ENCODE peak calls at places on chromosomes 13 and 19, in ten cellular contexts. D is ascending aorta; M is PC-9; J is omental fat pad; Z is cardiac muscle cell; R is fibroblast of villous mesenchyme; B is CD4-positive, alpha-beta T cell; U is osteoblast; G is keratinocyte; Y is BE2C. E is an unnamed sample.

GRCh38 chr13:72959643-72960042 is 99.2 kb upstream of the KLF5 start:
- DNase-seq in D (no peak), M (peak), J (no peak), Z (no peak), R (no peak), B (no peak), U (peak), G (no peak), Y (no peak), E (no peak)

GRCh38 chr13:113996912-113997745 is 23.3 kb upstream of the C13orf46 start:
- DNase-seq in D (no peak), M (peak), J (no peak), Z (no peak), R (no peak), B (no peak), U (no peak), G (no peak), Y (no peak), E (no peak)

GRCh38 chr19:19704836-19705235 is 28.1 kb downstream of the ZNF14 start:
- DNase-seq in D (no peak), M (no peak), J (no peak), Z (no peak), R (no peak), B (no peak), U (no peak), G (no peak), Y (no peak), E (no peak)

GRCh38 chr19:10855879-10856522 is 7.8 kb downstream of the C19orf38 start:
- DNase-seq in D (no peak), M (peak), J (no peak), Z (peak), R (no peak), B (no peak), U (no peak), G (no peak), Y (peak), E (no peak)

GRCh38 chr19:13505761-13506549 is at the start of gene CACNA1A:
- DNase-seq in D (no peak), M (no peak), J (no peak), Z (peak), R (no peak), B (no peak), U (peak), G (no peak), Y (peak), E (no peak)

GRCh38 chr19:2014731-2015610 is 543 bp downstream of the BTBD2 start:
- DNase-seq in D (no peak), M (no peak), J (no peak), Z (peak), R (no peak), B (no peak), U (peak), G (no peak), Y (peak), E (no peak)

GRCh38 chr19:44093931-44094765 is at the start of gene ZNF224:
- DNase-seq in D (peak), M (peak), J (peak), Z (peak), R (peak), B (peak), U (peak), G (no peak), Y (peak), E (peak)

GRCh38 chr13:114341003-114341777 is 26.9 kb downstream of the CHAMP1 start:
- DNase-seq in D (no peak), M (no peak), J (no peak), Z (no peak), R (no peak), B (no peak), U (no peak), G (no peak), Y (no peak), E (no peak)

GRCh38 chr13:24606486-24607170 is 73.6 kb upstream of the ATP12A start:
- DNase-seq in D (no peak), M (no peak), J (no peak), Z (no peak), R (no peak), B (no peak), U (no peak), G (no peak), Y (no peak), E (no peak)

GRCh38 chr13:28753208-28753892 is 34.6 kb upstream of the SLC46A3 start:
- DNase-seq in D (peak), M (peak), J (no peak), Z (peak), R (peak), B (no peak), U (peak), G (peak), Y (peak), E (no peak)

GRCh38 chr13:79485014-79485441 is 4.1 kb downstream of the NDFIP2 start:
- DNase-seq in D (no peak), M (peak), J (no peak), Z (no peak), R (peak), B (no peak), U (peak), G (peak), Y (no peak), E (no peak)

GRCh38 chr19:29854033-29854432 is 42.2 kb downstream of the CCNE1 start:
- DNase-seq in D (no peak), M (no peak), J (no peak), Z (no peak), R (no peak), B (no peak), U (no peak), G (no peak), Y (no peak), E (no peak)

GRCh38 chr13:49584771-49585182 is 581 bp downstream of the RCBTB1 start:
- DNase-seq in D (no peak), M (no peak), J (no peak), Z (no peak), R (peak), B (no peak), U (peak), G (no peak), Y (no peak), E (no peak)

GRCh38 chr13:78370231-78370630 is 233.1 kb downstream of the POU4F1 start:
- DNase-seq in D (no peak), M (no peak), J (no peak), Z (no peak), R (no peak), B (no peak), U (no peak), G (no peak), Y (no peak), E (no peak)

GRCh38 chr13:57666131-57666530 is 34.6 kb downstream of the PCDH17 start:
- DNase-seq in D (no peak), M (no peak), J (no peak), Z (no peak), R (no peak), B (no peak), U (no peak), G (no peak), Y (no peak), E (no peak)

GRCh38 chr13:34352958-34353357 is 535.0 kb downstream of the RFC3 start:
- DNase-seq in D (no peak), M (no peak), J (no peak), Z (no peak), R (no peak), B (no peak), U (no peak), G (no peak), Y (no peak), E (no peak)

GRCh38 chr13:110559429-110559943 is 2.0 kb downstream of the RAB20 start:
- DNase-seq in D (peak), M (peak), J (no peak), Z (peak), R (peak), B (no peak), U (peak), G (no peak), Y (no peak), E (no peak)

GRCh38 chr13:36915106-36915505 is 4.9 kb downstream of the SMAD9 start:
- DNase-seq in D (no peak), M (no peak), J (no peak), Z (no peak), R (no peak), B (no peak), U (no peak), G (no peak), Y (no peak), E (no peak)

GRCh38 chr19:3818918-3819317 is 32.7 kb upstream of the MATK start:
- DNase-seq in D (no peak), M (no peak), J (no peak), Z (no peak), R (no peak), B (no peak), U (no peak), G (no peak), Y (no peak), E (no peak)

GRCh38 chr19:32866564-32867265 is 2.9 kb downstream of the SLC7A9 start:
- DNase-seq in D (no peak), M (no peak), J (no peak), Z (no peak), R (no peak), B (no peak), U (peak), G (no peak), Y (no peak), E (no peak)

GRCh38 chr13:91406619-91407018 is 8.2 kb downstream of the GPC5 start:
- DNase-seq in D (no peak), M (peak), J (no peak), Z (no peak), R (peak), B (no peak), U (no peak), G (no peak), Y (peak), E (no peak)

GRCh38 chr19:38632476-38633213 is 13.7 kb downstream of the EIF3K start:
- DNase-seq in D (no peak), M (no peak), J (no peak), Z (no peak), R (no peak), B (no peak), U (peak), G (no peak), Y (no peak), E (no peak)

GRCh38 chr19:38638461-38638860 is 9.0 kb upstream of the ACTN4 start:
- DNase-seq in D (no peak), M (peak), J (no peak), Z (no peak), R (no peak), B (no peak), U (peak), G (no peak), Y (no peak), E (no peak)

GRCh38 chr19:38639679-38640078 is 7.8 kb upstream of the ACTN4 start:
- DNase-seq in D (no peak), M (no peak), J (no peak), Z (no peak), R (no peak), B (no peak), U (peak), G (no peak), Y (no peak), E (no peak)

GRCh38 chr19:38634757-38635482 is 12.5 kb upstream of the ACTN4 start:
- DNase-seq in D (peak), M (peak), J (peak), Z (peak), R (peak), B (peak), U (peak), G (no peak), Y (peak), E (peak)

GRCh38 chr19:38635483-38636399 is 11.7 kb upstream of the ACTN4 start:
- DNase-seq in D (no peak), M (no peak), J (no peak), Z (no peak), R (no peak), B (no peak), U (peak), G (no peak), Y (no peak), E (peak)
- TF ChIP-seq CTCF in D (no peak), M (no peak), J (no peak), Z (no peak), R (no peak), B (no peak), U (no peak), G (no peak), Y (no peak), E (no peak)

DNA sequence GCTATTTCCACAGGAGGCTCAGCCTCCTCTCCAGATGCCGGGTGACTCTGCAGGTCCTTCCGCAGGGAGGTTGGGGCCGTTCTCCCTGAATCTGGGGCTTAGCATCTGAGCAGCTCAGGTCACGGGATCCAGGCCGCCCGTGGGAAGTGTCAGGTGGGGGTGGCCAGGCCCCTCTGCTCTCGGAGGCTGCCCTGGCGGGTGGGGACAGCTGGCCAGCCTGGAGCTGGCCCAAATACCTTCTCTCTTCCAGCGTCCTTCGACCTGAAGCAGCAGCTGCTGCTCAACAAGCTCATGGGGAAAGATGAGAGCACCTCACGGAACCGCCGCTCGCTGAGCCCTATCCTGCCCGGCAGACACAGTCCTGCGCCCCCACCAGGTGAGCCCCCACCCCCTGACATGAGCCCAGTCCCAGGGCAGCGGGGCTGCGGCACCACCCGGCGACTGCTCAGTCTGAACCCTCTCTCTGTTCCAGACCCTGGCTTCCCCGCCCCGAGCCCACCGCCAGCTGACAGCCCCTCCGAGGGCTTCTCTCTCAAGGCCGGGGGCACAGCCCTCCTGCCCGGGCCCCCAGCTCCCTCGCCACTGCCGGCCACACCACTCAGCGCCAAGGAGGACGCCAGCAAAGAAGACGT is 19.1 kb downstream of the PEX11G start:
- DNase-seq in D (no peak), M (no peak), J (no peak), Z (no peak), R (no peak), B (no peak), U (peak), G (no peak), Y (no peak), E (no peak)
- TF ChIP-seq CTCF in D (no peak), M (no peak), J (no peak), Z (no peak), R (no peak), B (no peak), U (no peak), G (no peak), Y (no peak), E (no peak)

GRCh38 chr19:46052896-46053295 is 12.1 kb upstream of the IGFL4 start:
- DNase-seq in D (no peak), M (no peak), J (no peak), Z (no peak), R (no peak), B (no peak), U (no peak), G (no peak), Y (no peak), E (no peak)

DNA sequence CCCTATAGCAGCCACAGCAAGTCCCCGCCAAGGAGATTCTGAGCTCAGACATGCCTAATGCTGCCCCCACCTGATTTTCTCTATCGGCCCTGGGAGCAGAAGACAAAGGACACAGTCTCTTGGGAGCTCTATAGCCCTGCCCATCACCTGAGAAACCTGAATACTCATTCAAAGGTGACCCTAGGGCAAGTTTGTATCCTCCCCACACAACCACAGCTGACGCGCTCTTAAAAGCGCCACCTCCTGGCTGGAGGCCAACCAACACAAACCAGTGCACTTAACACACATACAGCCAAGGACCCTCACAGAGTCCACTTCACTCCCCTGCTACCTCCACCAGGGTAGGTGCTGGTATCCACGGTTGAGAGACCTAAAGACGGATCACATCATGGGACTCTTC is 8.8 kb upstream of the IGFL4 start:
- DNase-seq in D (no peak), M (no peak), J (no peak), Z (no peak), R (no peak), B (no peak), U (no peak), G (peak), Y (peak), E (no peak)
- TF ChIP-seq CTCF in D (no peak), M (no peak), J (no peak), Z (no peak), R (no peak), B (no peak), U (no peak), G (peak), Y (no peak), E (no peak)

GRCh38 chr19:7933828-7934725 is 8.1 kb upstream of the CTXN1 start:
- DNase-seq in D (no peak), M (no peak), J (no peak), Z (no peak), R (no peak), B (no peak), U (peak), G (no peak), Y (no peak), E (no peak)

GRCh38 chr19:7932276-7932929 is 6.5 kb upstream of the CTXN1 start:
- DNase-seq in D (no peak), M (no peak), J (no peak), Z (no peak), R (no peak), B (no peak), U (peak), G (no peak), Y (no peak), E (no peak)

GRCh38 chr19:7932930-7933300 is 7.0 kb upstream of the CTXN1 start:
- DNase-seq in D (no peak), M (no peak), J (no peak), Z (no peak), R (no peak), B (no peak), U (peak), G (no peak), Y (no peak), E (no peak)

GRCh38 chr19:7934766-7935165 is 8.7 kb downstream of the TIMM44 start:
- DNase-seq in D (no peak), M (no peak), J (no peak), Z (no peak), R (no peak), B (no peak), U (peak), G (no peak), Y (no peak), E (no peak)

GRCh38 chr19:7933411-7933810 is 7.5 kb upstream of the CTXN1 start:
- DNase-seq in D (no peak), M (no peak), J (no peak), Z (no peak), R (no peak), B (no peak), U (peak), G (no peak), Y (no peak), E (no peak)
- TF ChIP-seq CTCF in D (no peak), M (peak), J (no peak), Z (peak), R (peak), B (no peak), U (peak), G (peak), Y (peak), E (no peak)

DNA sequence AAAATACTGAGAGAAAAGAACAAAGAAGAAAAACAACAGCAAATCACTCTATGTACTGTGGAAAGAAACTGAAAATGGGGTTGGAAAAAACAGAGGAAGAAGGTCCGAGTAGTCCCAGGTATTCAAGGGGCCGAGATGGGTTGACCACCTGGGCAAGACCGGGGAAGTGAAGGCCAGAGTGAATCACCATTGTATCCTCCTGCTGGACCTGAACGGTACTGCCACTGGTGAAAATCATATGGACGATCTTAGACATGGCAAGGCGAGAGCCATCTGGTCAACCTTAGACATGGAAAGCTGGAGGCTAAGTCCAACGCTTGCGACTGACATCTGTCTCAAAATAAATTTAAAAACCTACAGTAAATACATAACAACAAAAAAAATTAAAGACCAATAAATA is 44.4 kb upstream of the ZNF91 start:
- DNase-seq in D (no peak), M (no peak), J (no peak), Z (no peak), R (no peak), B (no peak), U (no peak), G (no peak), Y (peak), E (no peak)
- TF ChIP-seq CTCF in D (no peak), M (peak), J (no peak), Z (no peak), R (peak), B (no peak), U (no peak), G (no peak), Y (peak), E (no peak)

GRCh38 chr19:55504252-55504603 is 16.0 kb downstream of the SSC5D start:
- DNase-seq in D (no peak), M (no peak), J (no peak), Z (no peak), R (no peak), B (no peak), U (no peak), G (no peak), Y (no peak), E (no peak)
- TF ChIP-seq CTCF in D (no peak), M (peak), J (no peak), Z (no peak), R (no peak), B (peak), U (no peak), G (no peak), Y (no peak), E (peak)

GRCh38 chr19:49801966-49802661 is 11.0 kb downstream of the FUZ start:
- DNase-seq in D (peak), M (no peak), J (peak), Z (peak), R (peak), B (no peak), U (peak), G (no peak), Y (peak), E (no peak)
- TF ChIP-seq CTCF in D (no peak), M (no peak), J (no peak), Z (peak), R (peak), B (no peak), U (peak), G (no peak), Y (peak), E (no peak)

GRCh38 chr19:45730389-45731288 is at the start of gene FBXO46:
- DNase-seq in D (peak), M (peak), J (peak), Z (peak), R (peak), B (peak), U (peak), G (peak), Y (peak), E (peak)
- TF ChIP-seq CTCF in D (peak), M (no peak), J (no peak), Z (peak), R (peak), B (no peak), U (peak), G (peak), Y (peak), E (no peak)

GRCh38 chr13:38223093-38223492 is 126.6 kb upstream of the UFM1 start:
- DNase-seq in D (no peak), M (no peak), J (no peak), Z (peak), R (no peak), B (no peak), U (peak), G (no peak), Y (peak), E (no peak)
- TF ChIP-seq CTCF in D (no peak), M (no peak), J (no peak), Z (peak), R (peak), B (no peak), U (peak), G (peak), Y (peak), E (no peak)

GRCh38 chr19:42030605-42031004 is 36.6 kb upstream of the ATP1A3 start:
- DNase-seq in D (no peak), M (no peak), J (no peak), Z (no peak), R (no peak), B (no peak), U (no peak), G (no peak), Y (no peak), E (no peak)

GRCh38 chr19:42032428-42032827 is 37.6 kb downstream of the GRIK5 start:
- DNase-seq in D (no peak), M (peak), J (no peak), Z (no peak), R (no peak), B (no peak), U (no peak), G (no peak), Y (no peak), E (no peak)

GRCh38 chr19:42023943-42024260 is 29.9 kb upstream of the ATP1A3 start:
- DNase-seq in D (no peak), M (no peak), J (no peak), Z (no peak), R (no peak), B (no peak), U (no peak), G (no peak), Y (no peak), E (no peak)

GRCh38 chr19:42024622-42025111 is 30.6 kb upstream of the ATP1A3 start:
- DNase-seq in D (no peak), M (no peak), J (no peak), Z (peak), R (peak), B (no peak), U (peak), G (no peak), Y (no peak), E (no peak)

GRCh38 chr19:42028304-42029216 is 34.5 kb upstream of the ATP1A3 start:
- DNase-seq in D (no peak), M (no peak), J (no peak), Z (no peak), R (no peak), B (no peak), U (peak), G (no peak), Y (peak), E (no peak)
- TF ChIP-seq CTCF in D (no peak), M (peak), J (no peak), Z (peak), R (peak), B (peak), U (peak), G (peak), Y (peak), E (peak)

E was measured in natural killer cell.